ENCODE peak calls at places on chromosome 21, in six cellular contexts. F is IMR-90, A is K562, E is colonic mucosa, L is mammary epithelial cell, K is fibroblast of lung. I is an unnamed sample.

GRCh38 chr21:46435786-46436227 is 22.9 kb upstream of the DIP2A start:
- DNase-seq in F (no peak), A (no peak), E (no peak), L (no peak), K (no peak), I (no peak)

GRCh38 chr21:39336457-39337008 is 12.4 kb downstream of the HMGN1 start:
- DNase-seq in F (no peak), A (no peak), E (no peak), L (no peak), K (no peak), I (no peak)

GRCh38 chr21:20086508-20086907 is 911.7 kb upstream of the NCAM2 start:
- DNase-seq in F (no peak), A (no peak), E (no peak), L (no peak), K (no peak), I (no peak)

GRCh38 chr21:27213328-27213727 is 246.4 kb upstream of the ADAMTS5 start:
- DNase-seq in F (peak), A (no peak), E (no peak), L (no peak), K (no peak), I (no peak)

GRCh38 chr21:20020032-20020431 is 978.2 kb upstream of the NCAM2 start:
- DNase-seq in F (no peak), A (no peak), E (no peak), L (no peak), K (no peak), I (no peak)

GRCh38 chr21:33936221-33937038 is 20.8 kb upstream of the ATP5PO start:
- DNase-seq in F (no peak), A (no peak), E (no peak), L (no peak), K (no peak), I (no peak)

GRCh38 chr21:32812035-32812434 is 40.5 kb upstream of the PAXBP1 start:
- DNase-seq in F (peak), A (no peak), E (no peak), L (no peak), K (peak), I (no peak)

GRCh38 chr21:22138297-22139016 is 1140.2 kb downstream of the NCAM2 start:
- DNase-seq in F (no peak), A (no peak), E (no peak), L (no peak), K (no peak), I (no peak)

GRCh38 chr21:33330726-33331125 is 6.0 kb downstream of the IFNAR1 start:
- DNase-seq in F (no peak), A (no peak), E (no peak), L (no peak), K (no peak), I (no peak)

GRCh38 chr21:18248171-18248570 is 3.5 kb downstream of the CHODL start:
- DNase-seq in F (no peak), A (no peak), E (no peak), L (no peak), K (no peak), I (no peak)

GRCh38 chr21:29215709-29216108 is 83.0 kb upstream of the BACH1 start:
- DNase-seq in F (peak), A (no peak), E (peak), L (no peak), K (no peak), I (no peak)

GRCh38 chr21:38683222-38683621 is 122.5 kb upstream of the ETS2 start:
- DNase-seq in F (no peak), A (no peak), E (no peak), L (no peak), K (no peak), I (no peak)

GRCh38 chr21:34122047-34122446 is 48.7 kb downstream of the MRPS6 start:
- DNase-seq in F (no peak), A (no peak), E (peak), L (no peak), K (no peak), I (no peak)

GRCh38 chr21:39097981-39098380 is 85.3 kb downstream of the PSMG1 start:
- DNase-seq in F (no peak), A (no peak), E (no peak), L (no peak), K (no peak), I (no peak)

GRCh38 chr21:32516729-32517649 is 68.3 kb downstream of the TCP10L start:
- DNase-seq in F (peak), A (peak), E (no peak), L (peak), K (peak), I (no peak)

DNA sequence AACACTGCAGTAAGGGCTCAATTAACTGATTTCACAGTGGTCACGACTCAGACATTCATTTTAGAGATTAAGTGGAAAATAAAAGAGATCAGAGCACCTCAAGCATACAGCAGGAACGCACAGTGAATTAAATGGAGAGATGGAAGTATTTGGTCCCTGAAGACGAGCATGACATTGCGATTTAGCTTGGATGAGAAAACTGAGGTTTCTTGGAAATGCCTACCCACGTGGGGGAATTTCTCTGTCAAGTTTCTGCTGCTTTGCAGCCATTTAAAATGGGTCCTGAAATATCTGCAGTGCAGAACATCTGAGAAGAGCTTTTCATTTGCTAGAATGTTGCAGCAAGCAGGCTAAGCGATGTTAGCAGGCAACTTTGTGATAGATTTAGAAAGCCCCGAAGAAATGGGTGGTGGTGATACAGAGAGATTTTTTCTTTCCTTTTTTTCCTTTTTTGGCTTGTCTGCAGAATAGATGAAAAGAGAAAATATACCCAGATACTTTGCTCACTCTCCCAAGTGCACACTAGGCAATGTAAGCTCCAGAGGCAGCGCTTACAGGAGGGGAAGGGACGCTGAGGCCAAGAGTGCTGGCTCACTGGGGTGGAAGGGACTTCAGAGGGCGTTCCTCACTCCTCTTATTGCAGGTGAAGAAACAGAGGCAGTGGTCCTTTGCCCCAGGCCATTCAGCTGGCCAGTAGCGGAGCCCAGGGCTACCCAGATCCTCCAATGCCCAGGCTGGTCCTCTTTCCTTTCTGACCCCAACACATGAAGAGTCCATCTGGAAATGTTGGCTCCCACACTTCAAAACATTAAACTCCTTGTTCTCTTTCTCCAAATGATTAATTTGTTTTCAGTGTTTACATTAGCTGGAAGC is 257.9 kb downstream of the KCNJ6 start:
- DNase-seq in F (no peak), A (no peak), E (no peak), L (no peak), K (no peak), I (no peak)
- H3K9ac ChIP-seq in F (no peak), A (no peak), E (no peak), L (no peak), K (no peak), I (no peak)

DNA sequence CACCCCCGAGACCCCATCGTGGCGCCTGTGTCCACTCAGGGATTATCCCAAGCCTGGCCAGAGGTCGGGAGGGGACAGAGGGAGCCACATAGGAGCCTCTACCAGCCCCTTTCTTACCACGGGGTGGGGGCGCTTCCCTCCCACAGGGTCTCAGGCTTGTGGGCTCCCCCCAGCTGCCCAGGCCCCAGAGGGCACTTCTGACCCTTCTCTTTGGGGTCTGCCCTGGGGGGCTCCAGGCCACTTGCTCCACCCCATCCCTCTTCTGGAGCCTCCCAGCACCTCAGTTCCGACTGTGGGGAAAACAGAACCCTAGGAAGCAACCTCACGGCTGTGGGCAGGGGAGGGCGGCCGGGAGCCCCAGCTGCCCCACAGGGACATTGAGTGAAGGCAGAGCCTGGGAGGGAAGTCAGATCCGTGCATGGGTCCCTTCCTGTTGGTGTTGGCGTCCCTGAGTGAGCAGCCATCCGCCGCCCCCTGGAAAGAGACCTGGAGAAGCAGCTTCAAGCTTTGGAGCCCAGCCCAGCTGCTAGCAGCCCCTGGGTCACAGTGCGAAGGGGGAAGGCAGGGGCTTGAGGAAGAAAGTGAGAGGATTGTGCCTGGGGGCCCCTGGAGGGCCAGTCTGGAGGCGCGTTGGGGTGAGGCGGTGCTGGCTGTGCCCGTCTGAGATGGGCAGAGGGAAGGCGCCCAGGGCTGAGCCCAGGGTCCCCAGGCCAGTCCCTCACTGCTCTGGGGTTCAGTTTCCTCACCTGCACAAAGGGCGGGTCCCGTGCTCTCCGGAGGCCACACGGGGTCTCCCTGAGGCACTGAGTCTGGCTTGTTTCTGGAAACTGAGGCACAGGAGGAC is 22.1 kb downstream of the RRP1 start:
- DNase-seq in F (no peak), A (no peak), E (no peak), L (no peak), K (no peak), I (no peak)
- H3K9ac ChIP-seq in F (no peak), A (peak), E (peak), L (no peak), K (no peak), I (peak)

DNA sequence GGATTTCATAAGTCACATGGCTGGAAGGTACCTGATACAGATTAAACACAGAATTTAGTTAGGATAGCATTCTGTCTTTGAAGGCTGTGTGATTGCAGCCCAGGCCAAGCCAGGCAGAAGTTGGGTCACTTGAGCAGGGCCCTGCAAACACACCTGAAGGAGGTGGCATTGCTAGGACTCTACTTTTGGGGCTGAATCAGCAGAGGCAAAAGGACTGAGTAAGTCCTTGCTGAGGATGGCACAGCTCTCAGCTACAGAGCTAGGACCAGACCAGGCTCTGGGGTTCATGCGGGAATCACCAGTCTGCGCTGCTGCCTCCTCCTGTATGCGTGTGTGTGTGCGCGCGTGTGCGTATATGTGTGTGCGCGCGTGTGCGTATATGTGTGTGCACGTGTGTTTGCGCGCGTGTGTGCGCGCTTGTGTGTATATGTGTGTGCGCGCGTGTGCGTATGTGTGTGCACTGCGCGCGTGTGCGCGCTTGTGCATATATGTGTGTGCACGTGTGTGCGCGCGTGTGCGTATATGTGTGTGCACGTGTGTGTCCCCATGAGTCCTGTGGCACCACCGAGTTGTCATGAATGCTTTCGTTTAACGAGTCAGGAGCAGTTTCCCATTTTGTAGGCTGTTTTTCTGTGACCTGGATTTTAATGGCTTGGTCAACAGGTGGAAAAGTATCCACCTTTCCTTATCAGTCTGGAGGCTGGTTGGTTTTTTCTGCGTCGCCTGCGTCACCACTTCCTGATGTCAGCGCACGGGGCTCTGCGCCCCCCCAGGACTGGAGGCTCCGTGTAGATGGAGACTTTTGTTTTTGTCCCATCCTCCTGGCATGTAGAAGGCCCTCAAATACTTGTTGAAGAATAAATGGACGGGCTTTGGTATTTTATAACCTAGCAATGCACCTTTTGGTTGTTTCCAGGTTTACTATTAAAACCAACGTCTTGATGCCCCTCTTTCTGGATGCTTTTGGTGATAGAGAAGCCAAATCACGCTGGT is 34.7 kb downstream of the ADARB1 start:
- DNase-seq in F (no peak), A (no peak), E (no peak), L (no peak), K (no peak), I (no peak)
- H3K9ac ChIP-seq in F (no peak), A (no peak), E (no peak), L (no peak), K (no peak), I (no peak)

DNA sequence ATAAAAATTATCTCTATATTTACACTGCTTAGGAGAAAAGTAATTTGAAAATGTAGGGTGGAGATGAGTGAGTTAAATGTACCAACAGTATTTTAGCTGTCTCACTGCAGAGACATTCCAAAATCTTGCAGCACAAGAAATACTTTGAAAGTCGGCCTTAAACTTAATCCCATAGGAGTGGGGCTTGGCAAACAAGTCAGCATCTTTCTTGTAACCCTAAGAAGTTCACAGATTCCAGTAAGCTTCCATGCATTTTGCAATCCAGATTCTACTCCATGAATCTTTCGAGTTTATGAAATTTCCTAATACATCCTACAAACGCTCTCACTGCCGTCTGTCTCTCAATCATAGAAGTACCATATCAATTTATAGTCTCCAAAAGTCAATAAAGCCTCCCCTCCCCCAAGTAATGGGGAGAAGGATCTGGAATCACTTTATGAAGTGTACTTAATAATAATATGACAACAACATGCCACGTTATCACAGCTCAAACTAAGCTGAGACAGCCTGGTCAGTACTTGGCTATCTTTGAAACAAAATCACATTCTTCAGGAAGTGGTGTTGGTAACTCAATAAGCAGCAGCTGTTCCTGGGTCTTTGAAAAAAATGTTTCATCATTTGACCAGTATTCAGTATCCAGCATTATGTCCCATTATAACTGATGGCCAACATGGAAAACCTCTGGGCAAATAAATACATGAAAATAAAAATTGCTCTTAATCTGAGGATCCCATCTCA is 317.4 kb upstream of the RUNX1 start:
- DNase-seq in F (peak), A (no peak), E (no peak), L (no peak), K (peak), I (no peak)
- H3K9ac ChIP-seq in F (no peak), A (no peak), E (no peak), L (no peak), K (no peak), I (no peak)

GRCh38 chr21:45224189-45224938 is 63.3 kb downstream of the POFUT2 start:
- DNase-seq in F (peak), A (no peak), E (no peak), L (no peak), K (peak), I (no peak)

GRCh38 chr21:45220714-45221113 is 67.0 kb downstream of the POFUT2 start:
- DNase-seq in F (no peak), A (no peak), E (no peak), L (no peak), K (no peak), I (no peak)

GRCh38 chr21:45220106-45220505 is 67.6 kb downstream of the POFUT2 start:
- DNase-seq in F (peak), A (no peak), E (no peak), L (peak), K (no peak), I (no peak)

GRCh38 chr21:45223236-45223992 is 64.3 kb downstream of the POFUT2 start:
- DNase-seq in F (no peak), A (no peak), E (no peak), L (no peak), K (no peak), I (no peak)

GRCh38 chr21:45222001-45222400 is 65.7 kb downstream of the POFUT2 start:
- DNase-seq in F (no peak), A (no peak), E (no peak), L (no peak), K (no peak), I (no peak)
- H3K9ac ChIP-seq in F (no peak), A (no peak), E (no peak), L (no peak), K (no peak), I (no peak)

DNA sequence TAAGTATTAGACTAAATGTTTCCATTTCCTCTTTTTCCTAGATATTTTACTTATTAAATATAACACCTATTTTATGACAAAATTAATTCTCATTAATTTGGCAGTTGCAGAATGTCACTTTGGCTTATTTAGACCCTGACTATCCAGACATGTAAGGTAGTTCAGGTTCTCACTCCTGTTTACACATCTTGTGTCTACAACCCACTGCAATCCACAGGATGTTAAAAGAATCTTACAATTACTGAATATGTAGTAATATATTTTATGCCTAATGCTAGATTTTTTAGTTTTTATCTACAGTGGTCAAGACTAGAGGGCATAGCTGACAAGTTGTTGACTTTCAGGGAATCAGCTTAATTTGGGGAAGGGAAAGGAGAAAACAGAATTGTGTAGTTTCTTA is 346.7 kb downstream of the USP25 start:
- DNase-seq in F (no peak), A (no peak), E (no peak), L (no peak), K (no peak), I (no peak)
- H3K9ac ChIP-seq in F (no peak), A (no peak), E (no peak), L (no peak), K (no peak), I (no peak)

GRCh38 chr21:41768371-41769042 is 1.7 kb upstream of the RIPK4 start:
- DNase-seq in F (peak), A (no peak), E (peak), L (peak), K (peak), I (peak)
- H3K9ac ChIP-seq in F (no peak), A (no peak), E (peak), L (peak), K (peak), I (peak)

I was measured in keratinocyte.